ENCODE peak calls at places on chromosome 5, in four cellular contexts. E is ascending aorta, W is A549, U is AG04449. P is an unnamed sample.

GRCh38 chr5:159910843-159911229 is 5.4 kb upstream of the ADRA1B start:
- DNase-seq in E (no peak), U (no peak), W (peak), P (no peak)

GRCh38 chr5:15807861-15808260 is 307.9 kb downstream of the FBXL7 start:
- DNase-seq in E (no peak), W (no peak), U (no peak), P (no peak)

GRCh38 chr5:153752890-153753289 is 262.4 kb downstream of the GRIA1 start:
- DNase-seq in U (no peak), E (no peak), W (no peak), P (no peak)

GRCh38 chr5:76406567-76407155 is 3.6 kb downstream of the IQGAP2 start:
- DNase-seq in W (no peak), E (no peak), U (no peak), P (no peak)

GRCh38 chr5:150640311-150641005 is at the start of gene SYNPO:
- DNase-seq in W (peak), U (peak), E (peak), P (peak)

GRCh38 chr5:155735388-155735787 is 591.6 kb upstream of the SGCD start:
- DNase-seq in W (no peak), U (no peak), E (no peak), P (no peak)

GRCh38 chr5:128085413-128085812 is 1.8 kb downstream of the SLC12A2 start:
- DNase-seq in E (no peak), U (no peak), W (peak), P (no peak)

GRCh38 chr5:143826909-143827514 is 15.1 kb downstream of the HMHB1 start:
- DNase-seq in U (no peak), E (no peak), W (peak), P (no peak)

GRCh38 chr5:123367739-123368138 is 55.5 kb downstream of the CEP120 start:
- DNase-seq in E (no peak), W (peak), U (no peak), P (no peak)

GRCh38 chr5:132426525-132427138 is 57.1 kb downstream of the SLC22A5 start:
- DNase-seq in W (peak), U (peak), E (peak), P (peak)

GRCh38 chr5:89313804-89314588 is 431.0 kb upstream of the MEF2C start:
- DNase-seq in E (no peak), U (peak), W (no peak), P (no peak)

GRCh38 chr5:149820012-149820411 is 89.9 kb downstream of the PPARGC1B start:
- DNase-seq in W (no peak), E (no peak), U (no peak), P (no peak)

GRCh38 chr5:122091942-122092600 is 14.0 kb upstream of the LOX start:
- DNase-seq in E (no peak), U (peak), W (peak), P (no peak)

GRCh38 chr5:34869256-34869655 is 30.3 kb downstream of the TTC23L start:
- DNase-seq in U (no peak), E (no peak), W (no peak), P (no peak)

GRCh38 chr5:51684794-51685355 is 301.6 kb downstream of the ISL1 start:
- DNase-seq in W (no peak), E (no peak), U (no peak), P (no peak)

GRCh38 chr5:126865299-126865698 is 88.4 kb downstream of the LMNB1 start:
- DNase-seq in W (no peak), E (no peak), U (peak), P (no peak)

DNA sequence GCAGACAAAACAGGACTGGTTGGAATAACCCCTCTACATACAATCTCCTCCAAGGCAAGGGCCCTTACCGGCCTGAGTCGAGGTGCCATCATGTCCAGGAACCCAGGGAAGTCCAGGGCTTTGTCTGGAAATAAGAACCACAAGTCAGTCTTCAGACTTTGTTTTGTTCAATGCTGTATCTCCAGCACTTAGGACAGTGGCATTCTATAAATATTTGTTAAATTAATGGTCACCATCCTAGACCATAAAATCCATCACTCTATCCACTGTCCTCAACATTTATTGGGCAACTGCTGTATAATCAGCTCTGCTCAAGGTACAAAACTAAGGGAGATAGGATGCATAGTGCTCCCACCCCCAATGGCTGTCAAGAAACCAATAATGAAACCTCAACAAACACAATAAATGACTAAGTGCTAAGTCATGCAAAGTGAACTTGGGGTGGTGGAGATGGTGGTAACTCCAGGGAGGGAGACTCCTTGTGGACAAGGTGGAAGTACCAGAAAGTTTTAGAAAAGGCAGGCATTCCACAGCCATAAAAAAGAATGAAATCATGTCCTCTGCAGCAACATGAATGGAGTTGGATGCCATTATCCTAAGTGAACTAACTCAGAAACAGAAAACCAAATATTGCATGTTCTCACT is 5.0 kb downstream of the RELL2 start:
- DNase-seq in E (no peak), W (peak), U (no peak), P (no peak)
- TF ChIP-seq CTCF in E (no peak), W (peak), U (peak), P (no peak)

GRCh38 chr5:54764691-54765090 is 220.7 kb downstream of the ESM1 start:
- DNase-seq in W (no peak), E (no peak), U (no peak), P (no peak)

GRCh38 chr5:54765327-54765726 is 220.1 kb downstream of the ESM1 start:
- DNase-seq in E (no peak), W (no peak), U (no peak), P (no peak)

GRCh38 chr5:54764102-54764501 is 221.3 kb downstream of the ESM1 start:
- DNase-seq in U (no peak), W (no peak), E (no peak), P (no peak)

GRCh38 chr5:54769072-54769471 is 216.3 kb downstream of the ESM1 start:
- DNase-seq in W (no peak), E (no peak), U (no peak), P (no peak)

GRCh38 chr5:54766748-54767147 is 218.6 kb downstream of the ESM1 start:
- DNase-seq in W (no peak), E (no peak), U (no peak), P (no peak)
- TF ChIP-seq CTCF in W (no peak), E (no peak), U (no peak), P (no peak)

GRCh38 chr5:17411436-17411835 is 86.6 kb upstream of the TAF11L2 start:
- DNase-seq in E (no peak), W (no peak), U (peak), P (no peak)

GRCh38 chr5:17413691-17414090 is 84.3 kb upstream of the TAF11L2 start:
- DNase-seq in W (no peak), E (no peak), U (no peak), P (no peak)

GRCh38 chr5:17415282-17415681 is 82.7 kb upstream of the TAF11L2 start:
- DNase-seq in W (no peak), U (no peak), E (no peak), P (no peak)

GRCh38 chr5:17412760-17413671 is 85.0 kb upstream of the TAF11L2 start:
- DNase-seq in W (peak), E (no peak), U (no peak), P (no peak)
- TF ChIP-seq CTCF in W (no peak), E (no peak), U (no peak), P (no peak)

GRCh38 chr5:157283434-157283833 is 17.5 kb downstream of the CYFIP2 start:
- DNase-seq in U (no peak), E (no peak), W (no peak), P (no peak)
- TF ChIP-seq CTCF in U (no peak), E (no peak), W (no peak), P (no peak)